ENCODE peak calls at places on chromosomes 2 and 18, in nine cellular contexts. Y, Q, M, L, B, C, Z, W and P are unnamed samples.
A peak's percentile ranks its signal among the peaks of the same experiment; 100 is the strongest.

GRCh38 chr2:68251855-68252406 is 401 bp downstream of the PPP3R1 start:
- DNase-seq in W (no peak), Z (no peak), L (peak; percentile 35), Y (peak; percentile 42), M (peak; percentile 21), C (peak; percentile 49), Q (peak; percentile 69), B (no peak), P (peak; percentile 31)

GRCh38 chr2:226797989-226798421 is 1.6 kb downstream of the IRS1 start:
- DNase-seq in C (no peak), Y (no peak), M (no peak), W (no peak), Q (no peak), B (no peak), Z (no peak), L (no peak), P (no peak)

GRCh38 chr2:168948621-168949212 is 47.6 kb downstream of the G6PC2 start:
- DNase-seq in C (peak; percentile 11), L (no peak), Z (peak; percentile 20), Q (peak; percentile 6), Y (no peak), W (peak; percentile 13), M (peak; percentile 46), B (no peak), P (peak; percentile 17)

GRCh38 chr2:239818531-239819011 is 206.6 kb downstream of the NDUFA10 start:
- DNase-seq in W (no peak), C (no peak), Y (no peak), B (no peak), M (no peak), Z (no peak), L (peak; percentile 7), Q (no peak), P (no peak)

GRCh38 chr18:46421973-46422551 is 235.0 kb downstream of the LOXHD1 start:
- DNase-seq in Z (no peak), B (no peak), C (no peak), W (no peak), Q (no peak), L (no peak), Y (no peak), M (no peak), P (no peak)

GRCh38 chr2:84817239-84817655 is 63.6 kb downstream of the TRABD2A start:
- DNase-seq in C (peak; percentile 35), Q (no peak), L (no peak), Z (no peak), M (no peak), B (no peak), Y (no peak), W (no peak), P (no peak)

GRCh38 chr18:75087119-75088020 is 121.6 kb downstream of the PTGR3 start:
- DNase-seq in B (no peak), W (no peak), M (no peak), C (no peak), Q (no peak), L (no peak), Y (no peak), Z (no peak), P (no peak)

GRCh38 chr2:24174851-24175277 is at the start of gene FAM228A:
- DNase-seq in B (no peak), W (no peak), Z (no peak), C (no peak), Y (no peak), Q (no peak), L (no peak), M (no peak), P (no peak)

GRCh38 chr18:22378672-22379282 is 38.9 kb downstream of the CTAGE1 start:
- DNase-seq in Z (no peak), M (peak; percentile 75), B (no peak), L (peak; percentile 37), W (peak; percentile 58), C (peak; percentile 6), Q (no peak), Y (peak; percentile 8), P (peak; percentile 70)

GRCh38 chr2:228731517-228731916 is 539.6 kb downstream of the PID1 start:
- DNase-seq in Q (no peak), W (peak; percentile 91), M (no peak), Z (no peak), L (no peak), B (no peak), C (no peak), Y (no peak), P (no peak)

GRCh38 chr2:241850544-241851324 is 8.0 kb downstream of the PDCD1 start:
- DNase-seq in Q (no peak), B (no peak), L (peak; percentile 10), Y (no peak), Z (no peak), M (no peak), C (no peak), W (no peak), P (no peak)

GRCh38 chr2:99662761-99663341 is 173.0 kb upstream of the REV1 start:
- DNase-seq in W (peak; percentile 92), Y (no peak), C (no peak), Q (peak; percentile 29), L (peak; percentile 33), Z (no peak), M (no peak), B (no peak), P (no peak)

GRCh38 chr2:38037757-38038615 is 38.0 kb downstream of the CYP1B1 start:
- DNase-seq in C (peak; percentile 48), B (no peak), Q (peak; percentile 35), M (no peak), L (no peak), W (peak; percentile 11), Y (no peak), Z (no peak), P (no peak)

GRCh38 chr2:240561325-240561971 is 1.3 kb downstream of the DUSP28 start:
- DNase-seq in Z (no peak), L (peak; percentile 28), B (no peak), M (no peak), W (peak; percentile 80), C (no peak), Q (no peak), Y (no peak), P (peak; percentile 93)

GRCh38 chr2:206164261-206164862 is 4.7 kb downstream of the EEF1B2 start:
- DNase-seq in M (peak; percentile 33), Z (peak; percentile 19), B (no peak), Y (peak; percentile 28), Q (peak; percentile 59), W (peak; percentile 28), L (no peak), C (peak; percentile 17), P (peak; percentile 41)

GRCh38 chr2:64760131-64760530 is 106.4 kb upstream of the SERTAD2 start:
- DNase-seq in B (no peak), L (no peak), W (no peak), C (no peak), Z (no peak), M (no peak), Q (no peak), Y (no peak), P (no peak)

GRCh38 chr2:85019121-85019520 is 48.2 kb downstream of the KCMF1 start:
- DNase-seq in Q (no peak), C (no peak), Z (no peak), W (no peak), Y (no peak), M (no peak), B (no peak), L (no peak), P (no peak)

GRCh38 chr2:200217320-200217719 is 89.2 kb upstream of the SPATS2L start:
- DNase-seq in W (no peak), M (no peak), Q (no peak), B (no peak), L (no peak), Y (no peak), C (no peak), Z (no peak), P (no peak)

GRCh38 chr2:38515155-38516074 is 87.3 kb downstream of the HNRNPLL start:
- DNase-seq in Q (peak; percentile 33), L (peak; percentile 60), C (no peak), B (no peak), M (no peak), W (peak; percentile 78), Y (no peak), Z (no peak), P (no peak)

GRCh38 chr18:6881034-6881800 is 151.7 kb downstream of the ARHGAP28 start:
- DNase-seq in M (no peak), Y (no peak), B (no peak), Z (no peak), C (no peak), W (no peak), Q (no peak), L (no peak), P (no peak)

GRCh38 chr18:77271720-77272481 is 22.3 kb downstream of the GALR1 start:
- DNase-seq in Q (no peak), W (peak; percentile 48), B (no peak), L (no peak), Z (no peak), Y (no peak), M (no peak), C (no peak), P (peak; percentile 46)

GRCh38 chr2:118059919-118060478 is 28.3 kb upstream of the INSIG2 start:
- DNase-seq in Y (no peak), W (peak; percentile 75), B (no peak), L (no peak), Q (no peak), Z (no peak), C (no peak), M (no peak), P (no peak)

GRCh38 chr2:230703514-230703913 is 9.1 kb upstream of the CAB39 start:
- DNase-seq in Z (no peak), C (no peak), W (no peak), M (no peak), B (no peak), Y (no peak), L (no peak), Q (no peak), P (no peak)

GRCh38 chr2:103667335-103667884 is 905.6 kb downstream of the TMEM182 start:
- DNase-seq in B (no peak), W (no peak), Z (no peak), Q (no peak), M (no peak), Y (no peak), C (no peak), L (no peak), P (no peak)

GRCh38 chr2:21195326-21195725 is 71.6 kb downstream of the TDRD15 start:
- DNase-seq in C (no peak), Y (no peak), W (no peak), B (peak; percentile 33), M (no peak), Q (no peak), L (no peak), Z (no peak), P (no peak)